ENCODE peak calls at places on chromosomes 12 and 14, in four cellular contexts. T is heart left ventricle, G is fibroblast of lung, D is mesendoderm. M is an unnamed sample. For H3K4me1 and H3K36me3, the result is how much of the 10 kb centered on the place peaks cover.

GRCh38 chr12:116210131-116210530 is 67.4 kb downstream of the MED13L start:
- DNase-seq in T (no peak), G (peak), D (no peak), M (no peak)

GRCh38 chr14:52071675-52072074 is 2.8 kb upstream of the NID2 start:
- DNase-seq in T (no peak), G (peak), D (peak), M (peak)

GRCh38 chr12:66188584-66189475 is at the start of gene IRAK3:
- DNase-seq in T (peak), G (peak), D (peak), M (peak)

GRCh38 chr12:6724409-6724797 is 557 bp downstream of the COPS7A start:
- DNase-seq in T (no peak), G (no peak), D (peak), M (no peak)

GRCh38 chr14:59306775-59307174 is 118.3 kb downstream of the DAAM1 start:
- DNase-seq in T (no peak), G (peak), D (peak), M (no peak)

GRCh38 chr14:74444866-74445265 is 18.9 kb upstream of the SYNDIG1L start:
- DNase-seq in T (no peak), G (no peak), D (peak), M (peak)

GRCh38 chr14:90398315-90398811 is 1.5 kb downstream of the CALM1 start:
- DNase-seq in T (peak), G (no peak), D (peak), M (peak)

GRCh38 chr12:119668315-119668651 is 350 bp downstream of the PRKAB1 start:
- DNase-seq in T (no peak), G (peak), D (no peak), M (no peak)

GRCh38 chr14:87494010-87494409 is 499.0 kb downstream of the GALC start:
- DNase-seq in T (no peak), G (no peak), D (peak), M (no peak)

GRCh38 chr12:91388573-91388972 is 206.0 kb upstream of the DCN start:
- DNase-seq in T (no peak), G (no peak), D (no peak), M (no peak)

GRCh38 chr12:96719671-96720362 is 187.2 kb upstream of the NEDD1 start:
- DNase-seq in T (no peak), G (peak), D (no peak), M (no peak)

GRCh38 chr14:53929871-53930685 is 26.5 kb downstream of the BMP4 start:
- DNase-seq in T (no peak), G (no peak), D (peak), M (peak)

GRCh38 chr12:55746147-55746912 is 3.4 kb downstream of the GDF11 start:
- DNase-seq in T (no peak), G (no peak), D (no peak), M (no peak)

GRCh38 chr12:79690156-79690605 is 583 bp downstream of the PAWR start:
- DNase-seq in T (peak), G (no peak), D (no peak), M (peak)

GRCh38 chr12:72219937-72220336 is 52.2 kb upstream of the TRHDE start:
- DNase-seq in T (no peak), G (peak), D (no peak), M (no peak)

GRCh38 chr14:101590616-101591015 is 29.3 kb downstream of the DIO3 start:
- DNase-seq in T (no peak), G (no peak), D (no peak), M (no peak)

GRCh38 chr12:7749442-7749841 is 2.3 kb upstream of the CLEC4C start:
- DNase-seq in T (no peak), G (no peak), D (no peak), M (no peak)

GRCh38 chr14:38994721-38995120 is 108.3 kb downstream of the SEC23A start:
- DNase-seq in T (no peak), G (no peak), D (no peak), M (no peak)

GRCh38 chr12:25186788-25187397 is 8.1 kb downstream of the DNAI7 start:
- DNase-seq in T (no peak), G (no peak), D (no peak), M (no peak)

GRCh38 chr14:50237448-50237847 is 6.1 kb upstream of the SOS2 start:
- DNase-seq in T (no peak), G (no peak), D (no peak), M (no peak)

GRCh38 chr14:102370305-102370809 is 7.6 kb downstream of the TECPR2 start:
- DNase-seq in T (no peak), G (no peak), D (peak), M (peak)

GRCh38 chr12:96248532-96248931 is 54.4 kb downstream of the ELK3 start:
- DNase-seq in T (no peak), G (no peak), D (no peak), M (no peak)

GRCh38 chr12:96239711-96240234 is 45.6 kb downstream of the ELK3 start:
- DNase-seq in T (peak), G (peak), D (no peak), M (peak)

GRCh38 chr12:94074216-94074969 is 74.0 kb upstream of the PLXNC1 start:
- DNase-seq in T (no peak), G (no peak), D (no peak), M (no peak)

GRCh38 chr14:82387699-82388098 is 854.0 kb upstream of the SEL1L start:
- DNase-seq in T (no peak), G (peak), D (no peak), M (no peak)

GRCh38 chr14:102941419-102942011 is 19.1 kb downstream of the AMN start:
- DNase-seq in T (no peak), G (no peak), D (no peak), M (no peak)

GRCh38 chr14:71416392-71416791 is 509.1 kb downstream of the PCNX1 start:
- DNase-seq in T (no peak), G (no peak), D (peak), M (no peak)

DNA sequence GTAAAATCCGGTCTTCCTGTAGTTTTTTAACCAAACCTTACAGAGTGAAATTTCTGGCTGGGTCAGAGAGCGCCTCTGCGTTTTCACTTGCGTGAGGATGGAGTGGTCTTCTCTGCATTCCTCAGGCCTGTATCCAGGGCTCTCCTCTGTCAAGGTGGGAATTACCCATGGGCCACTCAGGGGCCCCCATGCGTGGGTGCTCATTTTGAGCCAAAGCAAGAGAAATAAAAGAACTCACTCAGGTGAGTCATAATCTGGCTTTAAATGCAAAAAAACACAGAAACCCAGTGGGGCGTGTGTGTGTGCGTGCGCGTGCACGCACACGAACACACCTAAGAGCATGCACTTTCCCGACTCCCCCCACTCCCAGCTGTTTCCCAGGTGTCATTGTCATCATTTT is 104.0 kb upstream of the PWP1 start:
- DNase-seq in T (no peak), G (no peak), D (no peak), M (no peak)
- H3K4me1 ChIP-seq in T (under half), G (under half), D (under half), M (under half)

GRCh38 chr12:57469334-57470164 is 10.0 kb downstream of the GLI1 start:
- DNase-seq in T (no peak), G (no peak), D (no peak), M (no peak)

GRCh38 chr12:57470970-57471656 is 8.6 kb downstream of the ARHGAP9 start:
- DNase-seq in T (no peak), G (no peak), D (no peak), M (no peak)

GRCh38 chr12:57472391-57472790 is 7.3 kb downstream of the ARHGAP9 start:
- DNase-seq in T (no peak), G (no peak), D (no peak), M (no peak)

GRCh38 chr12:57471661-57472060 is 8.0 kb downstream of the ARHGAP9 start:
- DNase-seq in T (no peak), G (no peak), D (no peak), M (no peak)

DNA sequence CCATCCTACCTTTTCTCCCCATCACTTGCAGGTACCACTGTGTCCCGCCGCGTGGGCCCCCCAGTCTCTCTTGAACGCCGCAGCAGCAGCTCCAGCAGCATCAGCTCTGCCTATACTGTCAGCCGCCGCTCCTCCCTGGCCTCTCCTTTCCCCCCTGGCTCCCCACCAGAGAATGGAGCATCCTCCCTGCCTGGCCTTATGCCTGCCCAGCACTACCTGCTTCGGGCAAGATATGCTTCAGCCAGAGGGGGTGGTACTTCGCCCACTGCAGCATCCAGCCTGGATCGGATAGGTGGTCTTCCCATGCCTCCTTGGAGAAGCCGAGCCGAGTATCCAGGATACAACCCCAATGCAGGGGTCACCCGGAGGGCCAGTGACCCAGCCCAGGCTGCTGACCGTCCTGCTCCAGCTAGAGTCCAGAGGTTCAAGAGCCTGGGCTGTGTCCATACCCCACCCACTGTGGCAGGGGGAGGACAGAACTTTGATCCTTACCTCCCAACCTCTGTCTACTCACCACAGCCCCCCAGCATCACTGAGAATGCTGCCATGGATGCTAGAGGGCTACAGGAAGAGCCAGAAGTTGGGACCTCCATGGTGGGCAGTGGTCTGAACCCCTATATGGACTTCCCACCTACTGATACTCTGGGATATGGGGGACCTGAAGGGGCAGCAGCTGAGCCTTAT is 9.2 kb downstream of the ARHGAP9 start:
- DNase-seq in T (no peak), G (no peak), D (no peak), M (no peak)
- H3K36me3 ChIP-seq in T (under half), G (under half), D (under half), M (under half)

GRCh38 chr12:11839093-11839641 is 189.7 kb downstream of the ETV6 start:
- DNase-seq in T (no peak), G (peak), D (peak), M (no peak)
- H3K4me1 ChIP-seq in T (under half), G (under half), D (under half), M (under half)

GRCh38 chr14:23093526-23093925 is 1.4 kb downstream of the ACIN1 start:
- DNase-seq in T (no peak), G (no peak), D (no peak), M (no peak)

GRCh38 chr14:23095196-23096108 is at the start of gene C14orf119:
- DNase-seq in T (peak), G (peak), D (peak), M (peak)

GRCh38 chr14:23094666-23095195 is at the start of gene ACIN1:
- DNase-seq in T (peak), G (peak), D (peak), M (peak)

GRCh38 chr14:23093104-23093503 is 1.8 kb downstream of the ACIN1 start:
- DNase-seq in T (no peak), G (no peak), D (no peak), M (no peak)

DNA sequence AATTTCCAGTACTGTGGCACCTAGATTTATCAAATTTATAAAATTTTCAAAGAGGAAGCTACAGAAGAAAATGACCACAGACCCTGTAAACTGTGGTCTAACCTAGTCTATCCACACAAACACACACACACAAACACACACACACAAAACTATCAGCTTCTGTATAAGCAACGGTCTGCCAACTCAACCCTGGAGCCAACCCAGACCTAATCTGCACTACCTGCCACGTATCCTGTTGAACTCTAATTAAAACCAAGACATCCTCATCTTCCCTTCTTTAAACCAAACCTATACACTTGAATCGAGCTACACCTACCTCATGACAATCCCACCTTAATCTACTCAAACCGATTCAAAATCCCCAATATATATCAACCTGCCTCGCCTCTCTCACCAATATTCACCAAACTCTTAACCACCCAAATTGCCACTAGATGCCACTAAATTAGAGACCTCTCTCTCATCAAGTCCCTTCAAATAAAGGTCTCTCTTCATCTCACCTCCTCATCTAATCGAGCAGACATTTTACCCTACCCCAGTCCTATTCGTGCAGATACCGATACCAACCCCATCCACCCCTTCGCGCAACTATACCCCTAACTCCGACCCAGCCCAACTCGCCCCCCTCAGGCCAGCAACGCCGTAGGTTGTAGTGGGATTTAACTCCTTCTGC is 807 bp downstream of the ACIN1 start:
- DNase-seq in T (no peak), G (no peak), D (peak), M (no peak)
- H3K36me3 ChIP-seq in T (under half), G (under half), D (under half), M (under half)

GRCh38 chr12:110556705-110557104 is 26.4 kb downstream of the PPTC7 start:
- DNase-seq in T (no peak), G (no peak), D (no peak), M (no peak)
- H3K4me1 ChIP-seq in T (under half), G (under half), D (under half), M (under half)

DNA sequence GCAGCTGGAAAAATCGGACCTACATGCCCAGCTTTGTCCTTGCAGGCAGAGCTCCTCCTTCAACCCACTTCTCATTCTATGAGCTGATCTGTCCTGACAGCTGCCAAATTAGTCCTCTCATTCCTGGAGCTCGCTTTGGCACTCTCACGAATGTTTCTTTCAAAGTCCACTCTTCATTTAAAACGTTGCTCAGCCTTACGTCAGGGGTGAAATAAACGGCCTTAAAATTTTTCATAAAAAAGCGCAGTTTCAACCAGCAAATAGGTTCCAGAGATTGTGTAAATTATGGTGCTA is 120.9 kb upstream of the HIF1A start:
- DNase-seq in T (no peak), G (no peak), D (no peak), M (no peak)
- H3K36me3 ChIP-seq in T (under half), G (under half), D (under half), M (under half)

GRCh38 chr14:68167019-68167716 is 347.6 kb downstream of the RAD51B start:
- DNase-seq in T (no peak), G (no peak), D (no peak), M (no peak)
- H3K4me1 ChIP-seq in T (under half), G (under half), D (under half), M (under half)

GRCh38 chr14:76218660-76219059 is 66.9 kb downstream of the GPATCH2L start:
- DNase-seq in T (no peak), G (no peak), D (no peak), M (no peak)

GRCh38 chr14:76217179-76217578 is 65.5 kb downstream of the GPATCH2L start:
- DNase-seq in T (no peak), G (no peak), D (no peak), M (no peak)

DNA sequence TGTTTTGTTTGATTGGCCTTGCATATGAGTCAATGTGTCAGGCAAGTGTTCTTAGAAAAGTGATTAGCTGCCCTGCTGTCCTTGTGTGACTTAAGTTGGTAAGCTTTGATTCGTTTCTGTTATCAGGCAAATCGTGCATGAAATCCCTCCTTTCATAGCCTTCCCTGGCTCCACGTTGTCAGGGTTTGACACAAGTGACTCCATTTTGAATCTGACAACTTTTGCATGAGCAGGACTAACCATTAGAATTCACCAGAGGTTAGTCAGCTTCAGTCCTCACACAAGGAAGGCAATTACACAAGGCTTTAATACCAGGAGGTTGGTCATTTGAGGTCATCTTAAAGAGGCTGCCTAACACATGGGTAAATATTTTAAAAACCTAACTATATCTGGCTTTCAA is 68.2 kb downstream of the GPATCH2L start:
- DNase-seq in T (no peak), G (no peak), D (no peak), M (no peak)
- H3K36me3 ChIP-seq in T (under half), G (under half), D (under half), M (under half)

M was measured in cardiac muscle cell.